ENCODE peak calls at places on chromosomes 3 and 15, in nine cellular contexts. Y, J, U, L, Z, S, G, R and E are unnamed samples.
A peak's percentile ranks its signal among the peaks of the same experiment; 100 is the strongest.

GRCh38 chr3:38205472-38205805 is 40.1 kb downstream of the OXSR1 start:
- DNase-seq in R (no peak), J (no peak), S (no peak), U (no peak), Z (no peak), Y (no peak), G (no peak), L (peak; percentile 45), E (no peak)

GRCh38 chr3:33115024-33115768 is 1.4 kb downstream of the CRTAP start:
- DNase-seq in R (peak; percentile 67), Y (peak; percentile 78), G (peak; percentile 76), U (no peak), S (no peak), J (no peak), L (no peak), Z (peak; percentile 96), E (no peak)

GRCh38 chr3:24129549-24129948 is 184.5 kb downstream of the NR1D2 start:
- DNase-seq in U (no peak), L (no peak), Z (no peak), Y (no peak), J (no peak), S (no peak), R (no peak), G (no peak), E (no peak)

GRCh38 chr3:111963424-111963823 is 15.4 kb upstream of the ABHD10 start:
- DNase-seq in J (no peak), Y (no peak), L (no peak), R (no peak), G (no peak), U (no peak), Z (no peak), S (no peak), E (no peak)

GRCh38 chr15:55915876-55916567 is 77.4 kb downstream of the NEDD4 start:
- DNase-seq in U (no peak), Z (no peak), R (no peak), L (no peak), J (no peak), Y (no peak), G (no peak), S (no peak), E (no peak)

GRCh38 chr3:25044762-25045161 is 383.3 kb upstream of the RARB start:
- DNase-seq in U (no peak), R (no peak), J (no peak), Z (no peak), Y (no peak), L (no peak), G (no peak), S (no peak), E (no peak)

GRCh38 chr3:108088697-108089096 is 2.1 kb downstream of the CD47 start:
- DNase-seq in R (no peak), J (no peak), L (peak; percentile 76), Z (no peak), Y (no peak), G (no peak), S (no peak), U (no peak), E (no peak)

GRCh38 chr3:150059729-150060128 is 89.0 kb upstream of the PFN2 start:
- DNase-seq in Z (no peak), S (no peak), J (no peak), Y (no peak), U (no peak), R (no peak), G (no peak), L (no peak), E (no peak)

GRCh38 chr3:151630035-151630434 is 103.7 kb upstream of the AADACL2 start:
- DNase-seq in Y (no peak), G (no peak), J (peak; percentile 27), R (no peak), S (no peak), U (no peak), Z (no peak), L (no peak), E (no peak)

GRCh38 chr15:41558400-41559238 is at the start of gene TYRO3:
- DNase-seq in L (peak; percentile 79), R (no peak), Z (peak; percentile 80), Y (peak; percentile 58), U (peak; percentile 53), G (peak; percentile 84), J (no peak), S (peak; percentile 78), E (peak; percentile 51)
- TF ChIP-seq CTCF in L (no peak), R (peak; percentile 1), Z (no peak), Y (no peak), U (no peak), G (no peak), J (no peak), S (no peak), E (no peak)

GRCh38 chr15:93038064-93038705 is 50.8 kb downstream of the RGMA start:
- DNase-seq in Z (peak; percentile 57), Y (no peak), J (no peak), L (no peak), G (peak; percentile 42), R (no peak), U (no peak), S (no peak), E (no peak)

GRCh38 chr15:93036922-93037321 is 52.1 kb downstream of the RGMA start:
- DNase-seq in J (no peak), S (no peak), L (no peak), R (no peak), G (no peak), U (no peak), Y (no peak), Z (peak; percentile 59), E (no peak)

GRCh38 chr15:93035953-93036810 is 52.8 kb downstream of the RGMA start:
- DNase-seq in Y (peak; percentile 24), U (peak; percentile 62), L (peak; percentile 74), Z (peak; percentile 69), R (no peak), S (no peak), J (no peak), G (peak; percentile 62), E (no peak)

GRCh38 chr15:93035092-93035915 is 53.7 kb downstream of the RGMA start:
- DNase-seq in Z (peak; percentile 60), R (no peak), Y (peak; percentile 9), G (no peak), S (no peak), J (no peak), L (no peak), U (no peak), E (no peak)

GRCh38 chr15:93037341-93038063 is 51.5 kb downstream of the RGMA start:
- DNase-seq in G (peak; percentile 75), U (no peak), J (no peak), L (no peak), Y (peak; percentile 64), Z (peak; percentile 83), S (no peak), R (no peak), E (no peak)
- TF ChIP-seq CTCF in G (no peak), U (no peak), J (no peak), L (no peak), Y (no peak), Z (no peak), S (no peak), R (peak; percentile 50), E (no peak)

DNA sequence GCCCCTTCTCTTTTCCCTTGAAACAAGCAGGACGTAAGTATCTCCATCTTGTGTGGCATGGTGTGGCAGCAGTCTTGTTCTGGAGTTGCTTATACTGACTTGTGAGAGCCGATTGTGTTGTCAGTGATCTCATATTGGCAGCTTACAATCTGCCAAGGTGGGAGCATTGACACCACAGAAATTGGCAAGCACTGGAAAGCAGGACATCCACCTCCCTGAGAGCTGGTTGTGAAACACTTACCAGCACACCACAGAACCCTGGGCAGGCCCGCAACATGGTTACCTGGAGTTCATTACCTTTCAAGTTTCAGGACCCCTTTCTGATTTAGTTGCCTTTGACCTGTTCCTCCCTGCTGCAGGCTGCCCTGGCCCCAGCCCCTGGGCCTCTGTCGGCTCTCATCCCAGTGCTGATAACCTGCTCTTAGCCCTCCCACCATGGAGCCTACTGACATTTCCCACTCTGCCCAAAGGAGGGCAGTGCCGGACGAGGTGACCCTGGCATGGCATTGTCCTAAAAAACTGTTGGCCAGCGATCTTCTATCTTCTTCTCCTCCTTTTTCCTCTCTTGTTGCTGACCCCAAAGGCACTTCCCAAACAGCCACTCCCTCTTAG is 10.6 kb upstream of the ATP2B2 start:
- DNase-seq in Y (no peak), G (peak; percentile 54), Z (peak; percentile 20), S (no peak), R (no peak), L (no peak), J (no peak), U (no peak), E (no peak)
- TF ChIP-seq CTCF in Y (no peak), G (no peak), Z (no peak), S (no peak), R (no peak), L (no peak), J (no peak), U (no peak), E (no peak)

DNA sequence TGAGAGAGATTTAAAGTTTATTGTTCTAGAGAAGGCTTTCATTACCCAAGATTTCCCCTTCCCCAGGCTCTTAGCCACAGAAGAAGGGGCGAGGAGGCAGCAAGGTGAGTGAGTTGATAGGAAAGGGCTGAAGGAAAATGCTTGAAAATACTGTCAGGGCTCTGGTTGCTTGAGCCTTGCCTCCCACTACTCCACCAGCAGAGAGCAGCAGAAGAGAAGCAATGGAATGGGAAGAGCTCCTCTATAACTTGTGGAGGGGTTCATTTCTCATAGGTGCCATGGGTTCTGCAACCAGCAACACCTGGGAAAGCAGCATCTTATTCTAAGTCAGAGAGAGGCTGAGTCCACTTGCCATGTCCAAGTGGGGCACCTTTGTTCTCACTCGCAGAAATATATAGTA is 184.0 kb upstream of the CNTN6 start:
- DNase-seq in R (no peak), G (no peak), Z (no peak), S (no peak), U (no peak), L (no peak), J (no peak), Y (no peak), E (no peak)
- TF ChIP-seq CTCF in R (no peak), G (no peak), Z (no peak), S (no peak), U (no peak), L (no peak), J (peak; percentile 20), Y (no peak), E (peak; percentile 68)

DNA sequence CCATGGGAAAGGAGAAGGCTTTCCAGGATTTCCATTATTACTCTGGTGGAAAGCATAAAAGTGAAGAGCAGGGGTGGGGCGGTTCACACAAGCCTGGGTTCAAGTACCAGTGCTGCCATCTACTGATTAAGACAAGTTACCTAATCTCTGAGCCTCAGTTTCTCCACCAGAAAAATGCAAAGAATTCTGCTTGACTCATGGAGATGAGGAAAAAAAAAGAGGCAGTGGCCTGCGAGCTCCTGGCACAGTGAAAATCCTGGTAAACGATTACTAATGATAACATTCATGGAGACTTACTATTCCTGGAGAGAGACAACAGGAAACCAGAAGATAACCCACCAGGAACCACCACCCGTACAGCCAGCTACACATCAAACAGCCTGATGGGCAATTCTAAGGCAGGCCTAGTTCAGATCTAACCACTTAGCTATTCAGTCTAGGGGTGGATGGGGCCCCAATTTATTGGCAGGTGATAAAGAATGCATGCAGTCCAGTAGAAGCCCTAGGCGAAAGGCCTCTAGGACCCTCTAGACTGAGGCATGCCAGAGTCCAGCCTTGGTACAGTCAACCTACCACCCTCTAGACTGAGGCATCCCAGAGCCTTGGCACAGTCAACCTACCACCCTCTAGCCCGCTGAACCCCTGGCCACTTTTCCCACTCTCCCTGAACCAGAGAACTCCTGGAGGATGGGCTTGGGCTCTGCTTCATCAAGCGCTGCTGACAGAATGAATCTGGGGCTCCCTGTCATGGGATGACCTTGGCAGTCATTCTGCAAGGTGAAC is 2.5 kb downstream of the AMOTL2 start:
- DNase-seq in Y (no peak), S (no peak), J (no peak), U (no peak), R (no peak), Z (peak; percentile 56), L (no peak), G (peak; percentile 36), E (no peak)
- TF ChIP-seq CTCF in Y (no peak), S (no peak), J (peak; percentile 59), U (no peak), R (no peak), Z (no peak), L (no peak), G (peak; percentile 9), E (no peak)